ENCODE peak calls at places on chromosomes 6 and 20, in six cellular contexts. O is spleen, V is ovary, H is GM12891, C is K562, F is HCT116. L is an unnamed sample.

GRCh38 chr6:15247214-15247749 is 1.4 kb downstream of the JARID2 start:
- DNase-seq in V (no peak), O (no peak), H (no peak), C (no peak), F (no peak), L (no peak)

GRCh38 chr20:58399926-58400325 is 10.9 kb downstream of the VAPB start:
- DNase-seq in C (no peak), F (no peak), O (no peak), V (no peak), H (no peak), L (no peak)

GRCh38 chr6:144581807-144582537 is 296.8 kb downstream of the UTRN start:
- DNase-seq in V (no peak), C (peak), O (no peak), F (peak), H (no peak), L (no peak)

GRCh38 chr20:24651973-24652340 is 182.5 kb downstream of the SYNDIG1 start:
- DNase-seq in F (no peak), H (no peak), V (no peak), O (no peak), C (no peak), L (peak)

GRCh38 chr20:37096415-37097039 is 730 bp upstream of the RBL1 start:
- DNase-seq in C (no peak), F (no peak), V (no peak), H (no peak), O (no peak), L (no peak)

GRCh38 chr20:20849126-20849525 is 136.7 kb upstream of the RALGAPA2 start:
- DNase-seq in H (no peak), O (no peak), C (no peak), V (no peak), F (no peak), L (no peak)

GRCh38 chr6:35776364-35777215 is at the start of gene CLPSL2:
- DNase-seq in F (no peak), H (no peak), C (peak), V (no peak), O (peak), L (no peak)

GRCh38 chr20:4091332-4092135 is 76.2 kb upstream of the RNF24 start:
- DNase-seq in C (peak), O (peak), F (no peak), V (peak), H (peak), L (peak)

GRCh38 chr20:35648836-35649235 is 15.9 kb downstream of the CPNE1 start:
- DNase-seq in O (no peak), V (no peak), H (no peak), C (no peak), F (no peak), L (no peak)

GRCh38 chr6:94270040-94270689 is 850.8 kb upstream of the EPHA7 start:
- DNase-seq in O (no peak), F (no peak), H (no peak), V (no peak), C (no peak), L (no peak)

GRCh38 chr20:22567944-22568871 is 16.2 kb downstream of the FOXA2 start:
- DNase-seq in F (no peak), H (no peak), V (no peak), O (no peak), C (no peak), L (no peak)

GRCh38 chr6:21922086-21922485 is 328.5 kb downstream of the SOX4 start:
- DNase-seq in O (no peak), F (no peak), V (no peak), H (no peak), C (no peak), L (no peak)

GRCh38 chr6:47780510-47781356 is 1.1 kb upstream of the OPN5 start:
- DNase-seq in O (no peak), F (peak), H (no peak), C (peak), V (no peak), L (peak)

GRCh38 chr6:33851959-33852358 is 48.2 kb upstream of the MLN start:
- DNase-seq in H (no peak), F (peak), O (no peak), C (peak), V (no peak), L (peak)

GRCh38 chr6:151916680-151917164 is 109.2 kb downstream of the ESR1 start:
- DNase-seq in V (no peak), H (no peak), O (no peak), F (no peak), C (no peak), L (no peak)

GRCh38 chr20:24328901-24329300 is 140.5 kb upstream of the SYNDIG1 start:
- DNase-seq in V (no peak), C (no peak), H (no peak), F (no peak), O (no peak), L (no peak)

GRCh38 chr6:72552938-72553337 is 68.9 kb upstream of the KCNQ5 start:
- DNase-seq in O (no peak), F (no peak), V (no peak), H (no peak), C (no peak), L (no peak)

GRCh38 chr20:57658447-57659130 is 38.4 kb upstream of the ZBP1 start:
- DNase-seq in H (peak), C (no peak), F (no peak), V (peak), O (peak), L (no peak)

GRCh38 chr20:3172933-3173581 is at the start of gene LZTS3:
- DNase-seq in F (no peak), V (peak), O (peak), H (peak), C (peak), L (peak)

GRCh38 chr6:33983109-33983475 is 162.8 kb downstream of the GRM4 start:
- DNase-seq in O (peak), F (peak), V (no peak), H (no peak), C (peak), L (no peak)

GRCh38 chr6:10507715-10508114 is 13.4 kb upstream of the GCNT2 start:
- DNase-seq in H (no peak), F (no peak), O (no peak), C (no peak), V (no peak), L (no peak)

GRCh38 chr6:2630891-2631458 is 119.7 kb downstream of the MYLK4 start:
- DNase-seq in F (peak), O (no peak), H (no peak), C (no peak), V (no peak), L (no peak)

GRCh38 chr6:131255434-131255833 is 120.2 kb downstream of the AKAP7 start:
- DNase-seq in C (no peak), V (no peak), F (no peak), O (no peak), H (no peak), L (no peak)

GRCh38 chr6:131255911-131256310 is 120.6 kb downstream of the AKAP7 start:
- DNase-seq in F (no peak), H (no peak), O (no peak), V (no peak), C (no peak), L (no peak)

GRCh38 chr6:131251593-131252204 is 116.4 kb downstream of the AKAP7 start:
- DNase-seq in C (no peak), H (no peak), V (no peak), F (no peak), O (no peak), L (no peak)

GRCh38 chr6:131244942-131245341 is 109.7 kb downstream of the AKAP7 start:
- DNase-seq in C (no peak), H (no peak), F (no peak), O (no peak), V (no peak), L (no peak)

GRCh38 chr6:131250121-131250520 is 114.9 kb downstream of the AKAP7 start:
- DNase-seq in O (peak), F (no peak), H (no peak), V (peak), C (no peak), L (peak)
- TF ChIP-seq POLR2A in O (no peak), F (no peak), H (no peak), V (no peak), C (no peak), L (no peak)

GRCh38 chr6:128657181-128657580 is 136.8 kb upstream of the PTPRK start:
- DNase-seq in C (no peak), H (no peak), F (no peak), V (no peak), O (no peak), L (no peak)

GRCh38 chr6:128659878-128660622 is 139.7 kb upstream of the PTPRK start:
- DNase-seq in O (no peak), F (no peak), C (no peak), V (no peak), H (no peak), L (no peak)

DNA sequence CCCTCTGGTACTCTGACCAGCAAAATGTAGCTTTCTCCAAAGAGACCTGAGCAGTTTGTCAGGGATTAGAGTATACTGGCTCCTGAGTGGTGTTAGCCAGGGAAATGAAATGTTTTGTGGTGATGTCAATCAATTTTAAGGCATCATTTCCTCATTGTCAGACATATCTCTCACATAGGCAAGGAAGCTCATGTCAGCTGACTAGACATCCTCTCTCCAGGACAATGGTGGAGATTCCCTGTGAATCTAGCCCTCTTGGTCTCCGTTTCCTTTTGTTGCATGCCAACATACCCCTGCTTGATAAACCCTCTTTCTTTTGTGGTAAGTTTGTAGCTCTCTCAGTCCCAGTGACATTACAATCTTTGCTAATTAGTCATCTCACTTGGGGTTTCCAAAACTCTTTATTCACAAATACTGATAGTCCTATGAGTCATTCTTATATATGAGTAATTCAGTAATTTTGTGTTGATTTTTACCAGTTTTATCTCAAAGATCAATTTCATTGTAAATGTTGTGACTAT is 135.6 kb upstream of the PTPRK start:
- DNase-seq in F (peak), O (no peak), V (no peak), H (no peak), C (no peak), L (no peak)
- TF ChIP-seq POLR2A in F (no peak), O (no peak), V (no peak), H (no peak), C (no peak), L (no peak)

DNA sequence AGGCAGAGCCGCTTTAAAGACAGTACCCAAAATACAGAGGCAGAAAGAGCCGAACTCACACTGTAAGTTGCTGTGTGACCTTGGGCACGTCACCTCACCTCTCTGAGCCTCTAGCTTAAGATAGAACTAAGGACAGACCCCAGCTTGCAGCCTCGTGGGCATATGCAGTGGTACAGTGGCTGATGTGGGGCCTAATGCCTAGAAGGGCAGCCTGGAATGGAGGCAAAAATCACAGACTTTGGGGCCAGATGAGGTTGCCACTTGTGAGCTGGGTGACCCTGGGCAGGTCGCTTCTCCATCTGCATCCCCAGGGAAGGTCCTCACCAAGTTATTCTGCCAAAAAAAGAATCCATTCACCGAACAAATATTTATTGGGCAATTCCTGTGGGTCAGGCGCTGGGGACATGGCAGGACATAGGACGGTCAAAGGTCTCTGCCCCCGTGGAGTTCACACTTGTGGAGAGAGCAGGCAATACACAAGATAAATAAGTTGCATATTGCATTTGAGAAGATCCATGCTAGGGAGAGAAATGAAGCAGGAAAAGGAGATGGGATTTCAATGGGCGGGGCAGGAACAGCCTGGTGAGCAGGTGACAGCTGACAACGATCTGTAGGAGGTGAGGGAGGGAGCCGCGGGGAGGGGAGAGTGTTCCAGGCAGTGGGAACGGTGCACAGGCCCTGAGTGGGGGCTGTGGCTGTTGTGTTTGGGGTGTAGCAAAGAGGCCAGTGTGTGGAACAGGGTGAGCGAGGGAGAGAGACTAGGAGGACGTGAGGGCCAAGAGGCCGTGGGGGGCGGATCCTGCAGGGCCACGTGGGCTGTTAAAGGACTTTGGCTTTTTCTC is 115.2 kb downstream of the CEBPB start:
- DNase-seq in O (peak), C (no peak), F (no peak), V (peak), H (no peak), L (peak)
- TF ChIP-seq POLR2A in O (no peak), C (no peak), F (no peak), V (no peak), H (no peak), L (no peak)

GRCh38 chr6:146857180-146857959 is 258.6 kb downstream of the ADGB start:
- DNase-seq in O (peak), C (peak), F (peak), V (peak), H (peak), L (peak)
- TF ChIP-seq POLR2A in O (no peak), C (peak), F (no peak), V (no peak), H (no peak), L (no peak)

DNA sequence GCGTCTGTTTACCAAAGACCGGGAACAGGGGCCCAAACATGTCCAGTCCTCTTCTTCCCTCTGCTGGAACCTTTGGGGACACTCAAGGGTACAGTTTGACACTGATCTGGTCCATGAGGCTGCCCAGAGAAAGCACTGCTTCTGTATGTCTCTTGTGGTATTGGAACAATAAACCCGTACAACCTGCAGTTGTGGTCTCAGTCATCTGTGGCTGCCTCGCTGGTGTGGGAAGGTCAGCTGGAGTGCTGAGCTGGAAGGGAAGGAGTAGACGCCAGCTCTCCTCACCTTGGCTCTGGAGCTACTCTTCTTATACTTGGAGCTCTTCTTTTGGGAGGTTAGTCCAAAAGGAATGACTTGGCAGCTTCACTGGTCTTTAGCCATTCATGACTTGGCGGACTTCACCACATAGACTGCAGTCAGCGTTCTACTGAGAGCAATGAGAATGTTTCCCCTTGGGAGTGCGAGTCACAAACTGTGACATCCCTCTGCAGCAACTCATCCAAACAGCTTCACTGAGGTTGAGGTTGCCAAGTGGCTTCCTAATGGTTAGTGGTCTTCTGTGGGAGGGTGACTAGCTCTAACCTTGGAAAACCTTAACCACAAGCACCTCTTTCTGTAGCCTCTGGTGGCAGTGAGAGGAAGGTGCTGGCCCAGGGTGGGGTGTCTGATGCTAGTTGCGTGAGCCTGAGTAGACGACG is 81.2 kb downstream of the ASXL1 start:
- DNase-seq in V (no peak), C (no peak), H (no peak), F (no peak), O (no peak), L (peak)
- TF ChIP-seq POLR2A in V (no peak), C (no peak), H (no peak), F (no peak), O (no peak), L (no peak)